ENCODE peak calls at places on chromosomes 13 and 19, in five cellular contexts. J is HepG2, N is K562, L is GM12878, D is upper lobe of left lung. Z is an unnamed sample.
A peak's percentile ranks its signal among the peaks of the same experiment; 100 is the strongest.

GRCh38 chr13:44373601-44374347 is at the start of gene SERP2:
- ATAC-seq in N (no peak), D (peak; percentile 62), J (no peak), L (no peak), Z (peak; percentile 60)

GRCh38 chr13:105904034-105904742 is 631.3 kb downstream of the EFNB2 start:
- ATAC-seq in J (no peak), N (no peak), D (no peak), L (no peak), Z (no peak)

GRCh38 chr19:10751109-10751972 is 33.5 kb downstream of the DNM2 start:
- ATAC-seq in D (peak; percentile 73), L (no peak), J (no peak), N (no peak), Z (peak; percentile 30)

GRCh38 chr13:109271991-109272454 is 514.4 kb downstream of the IRS2 start:
- ATAC-seq in N (peak; percentile 38), L (no peak), J (no peak), D (no peak), Z (no peak)

GRCh38 chr19:52336976-52337375 is 933 bp downstream of the ZNF610 start:
- ATAC-seq in L (no peak), N (no peak), J (peak; percentile 31), D (peak; percentile 20), Z (no peak)

GRCh38 chr19:46841458-46842083 is 9.1 kb downstream of the AP2S1 start:
- ATAC-seq in J (no peak), D (no peak), L (no peak), N (no peak), Z (peak; percentile 25)

GRCh38 chr13:23506821-23507210 is 63.4 kb upstream of the TNFRSF19 start:
- ATAC-seq in N (no peak), D (no peak), J (no peak), L (no peak), Z (no peak)

GRCh38 chr19:16871870-16872269 is 16.9 kb upstream of the F2RL3 start:
- ATAC-seq in D (no peak), N (no peak), L (no peak), J (no peak), Z (peak; percentile 44)

GRCh38 chr13:73532582-73532981 is 473.8 kb downstream of the KLF5 start:
- ATAC-seq in N (no peak), D (no peak), L (no peak), J (no peak), Z (no peak)

GRCh38 chr13:112510987-112511715 is 76.8 kb downstream of the TUBGCP3 start:
- ATAC-seq in L (no peak), D (no peak), N (no peak), J (no peak), Z (no peak)

GRCh38 chr13:86446311-86446710 is 647.1 kb upstream of the SLITRK6 start:
- ATAC-seq in D (no peak), J (no peak), L (no peak), N (no peak), Z (no peak)
- TF ChIP-seq EP300 in D (no peak), J (no peak), L (no peak), N (no peak), Z (no peak)

GRCh38 chr13:34085199-34085598 is 267.2 kb downstream of the RFC3 start:
- ATAC-seq in L (no peak), D (no peak), N (no peak), J (no peak), Z (no peak)
- TF ChIP-seq POLR2AphosphoS5 in L (no peak), D (no peak), N (no peak), J (no peak), Z (no peak)

GRCh38 chr19:40714519-40715299 is 2.0 kb downstream of the COQ8B start:
- ATAC-seq in J (peak; percentile 81), D (peak; percentile 86), L (peak; percentile 80), N (peak; percentile 83), Z (peak; percentile 72)

GRCh38 chr19:40717325-40717879 is 490 bp downstream of the ITPKC start:
- ATAC-seq in J (peak; percentile 2), N (peak; percentile 6), D (no peak), L (no peak), Z (no peak)

GRCh38 chr19:40716031-40716654 is 543 bp downstream of the COQ8B start:
- ATAC-seq in L (peak; percentile 0), N (no peak), D (no peak), J (no peak), Z (no peak)

GRCh38 chr19:40717880-40718773 is 1.2 kb downstream of the ITPKC start:
- ATAC-seq in L (no peak), N (peak; percentile 6), D (no peak), J (no peak), Z (no peak)

DNA sequence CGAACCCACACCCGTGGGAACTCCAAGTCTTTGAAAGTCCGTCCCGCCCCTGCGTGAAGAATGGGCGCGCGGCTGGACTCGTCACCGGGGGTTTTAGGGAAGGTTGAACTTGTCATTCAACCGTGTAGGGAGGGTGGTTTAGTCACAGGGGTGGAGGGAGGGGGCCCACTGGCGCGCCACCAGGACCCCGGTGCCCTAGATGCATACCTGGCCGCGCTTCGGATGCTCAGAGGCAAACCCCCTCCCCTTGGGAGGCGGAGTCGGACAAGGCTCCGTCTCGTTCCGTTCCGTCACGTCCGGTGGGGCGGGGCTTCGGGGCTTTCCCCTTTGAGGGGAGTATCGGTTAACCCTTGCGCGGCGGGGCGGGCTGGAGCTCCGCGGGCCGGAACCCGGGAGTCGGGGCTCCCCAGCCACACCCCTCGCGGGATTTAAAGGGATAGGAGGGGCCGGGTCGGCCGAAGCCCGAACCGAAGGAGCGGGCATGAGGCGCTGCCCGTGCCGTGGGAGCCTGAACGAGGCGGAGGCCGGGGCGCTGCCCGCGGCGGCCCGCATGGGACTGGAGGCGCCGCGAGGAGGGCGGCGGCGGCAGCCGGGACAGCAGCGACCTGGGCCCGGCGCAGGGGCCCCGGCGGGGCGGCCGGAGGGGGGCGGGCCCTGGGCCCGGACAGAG is at the start of the genes COQ8B and ITPKC:
- ATAC-seq in D (peak; percentile 88), N (peak; percentile 78), J (peak; percentile 64), L (peak; percentile 72), Z (peak; percentile 75)
- TF ChIP-seq EP300 in D (no peak), N (no peak), J (no peak), L (no peak), Z (no peak)

GRCh38 chr13:30466841-30467252 is 1.1 kb upstream of the HMGB1 start:
- ATAC-seq in D (no peak), L (peak; percentile 37), N (peak; percentile 20), J (no peak), Z (no peak)

GRCh38 chr13:30465541-30466357 is at the start of gene HMGB1:
- ATAC-seq in D (peak; percentile 96), J (peak; percentile 97), N (peak; percentile 96), L (peak; percentile 93), Z (peak; percentile 96)

GRCh38 chr13:30464496-30465351 is 1.0 kb downstream of the HMGB1 start:
- ATAC-seq in D (peak; percentile 86), N (peak; percentile 48), J (peak; percentile 60), L (peak; percentile 51), Z (peak; percentile 73)

GRCh38 chr13:30466358-30466714 is 600 bp upstream of the HMGB1 start:
- ATAC-seq in N (peak; percentile 20), L (peak; percentile 30), D (no peak), J (peak; percentile 6), Z (no peak)

DNA sequence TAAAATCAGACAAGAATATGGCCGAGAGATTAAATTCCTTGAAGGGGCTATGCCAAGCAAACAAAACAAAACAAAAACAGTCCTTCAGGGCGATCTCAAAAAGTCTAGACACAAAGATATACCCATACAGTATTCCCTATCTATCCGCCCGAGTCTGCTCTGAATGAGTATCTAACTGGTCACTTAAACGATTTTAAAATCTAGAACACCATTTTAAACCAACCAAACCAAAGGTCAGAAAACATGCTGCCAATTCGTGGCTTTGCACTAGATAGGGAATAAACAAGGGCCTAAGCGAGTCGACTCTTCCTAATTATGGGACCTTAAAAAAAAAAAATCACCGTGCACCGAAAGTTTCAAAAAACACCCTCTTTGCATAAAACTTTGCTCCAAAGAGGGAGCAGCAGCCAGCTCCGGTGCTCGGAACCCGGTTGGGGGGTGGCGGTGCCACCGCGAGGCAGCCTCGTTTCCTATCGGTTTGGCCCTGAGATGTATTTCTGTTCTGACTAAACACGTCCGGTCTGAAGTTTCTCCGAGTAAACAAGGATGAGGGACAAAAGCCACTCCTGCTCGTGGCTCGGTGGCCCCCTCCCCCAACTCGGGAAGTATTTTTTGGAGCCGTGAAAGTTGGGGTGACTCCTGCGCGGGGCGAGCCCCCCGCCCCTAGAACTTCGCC is 1.8 kb downstream of the HMGB1 start:
- ATAC-seq in J (peak; percentile 12), L (peak; percentile 30), N (no peak), D (peak; percentile 41), Z (peak; percentile 8)
- TF ChIP-seq POLR2AphosphoS5 in J (no peak), L (peak; percentile 91), N (no peak), D (peak; percentile 60), Z (peak; percentile 44)

GRCh38 chr19:5314012-5314906 is 26.4 kb downstream of the PTPRS start:
- ATAC-seq in J (peak; percentile 44), D (no peak), N (peak; percentile 45), L (peak; percentile 32), Z (no peak)
- TF ChIP-seq EP300 in J (no peak), D (no peak), N (no peak), L (no peak), Z (no peak)

GRCh38 chr19:7247160-7247559 is 47.1 kb downstream of the INSR start:
- ATAC-seq in J (no peak), L (no peak), D (no peak), N (no peak), Z (no peak)
- TF ChIP-seq POLR2AphosphoS5 in J (no peak), L (no peak), D (no peak), N (no peak), Z (no peak)

GRCh38 chr13:79628463-79628862 is 147.5 kb downstream of the NDFIP2 start:
- ATAC-seq in J (no peak), N (no peak), D (no peak), L (no peak), Z (no peak)
- TF ChIP-seq EP300 in J (no peak), N (no peak), D (no peak), L (no peak), Z (no peak)

DNA sequence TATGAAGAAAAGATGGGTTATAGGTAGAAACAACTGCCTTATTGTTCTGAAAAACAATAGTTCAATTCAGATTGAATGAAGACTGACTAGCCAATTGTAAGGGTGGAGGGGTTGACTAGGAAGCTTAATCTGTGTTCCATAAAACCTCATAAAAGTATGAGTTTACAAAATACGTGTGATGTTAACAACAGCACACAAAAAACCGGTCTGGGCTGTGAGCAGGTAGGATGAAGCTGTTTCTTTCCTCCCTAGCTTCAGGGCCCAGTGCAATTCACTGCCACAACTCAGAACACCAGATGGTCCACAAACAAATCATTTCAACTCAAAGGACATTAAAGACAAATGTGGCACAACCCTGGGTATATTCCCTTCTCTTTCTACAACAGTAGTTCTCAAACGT is 3.2 kb downstream of the OXGR1 start:
- ATAC-seq in L (no peak), N (no peak), D (no peak), J (no peak), Z (no peak)
- TF ChIP-seq POLR2AphosphoS5 in L (no peak), N (no peak), D (no peak), J (no peak), Z (no peak)

Z was measured in gastroesophageal sphincter.